ENCODE peak calls at places on chromosomes 12 and 14, in eight cellular contexts. K, J, W, G, Q, I, U and H are unnamed samples.

GRCh38 chr14:77324816-77325745 is 4.2 kb downstream of the GSTZ1 start:
- DNase-seq in K (no peak), J (no peak), W (no peak), G (no peak), Q (no peak), I (no peak), U (no peak), H (no peak)

GRCh38 chr12:63918788-63919300 is 74.3 kb downstream of the SRGAP1 start:
- DNase-seq in K (peak; percentile 67), J (no peak), W (peak; percentile 86), G (no peak), Q (no peak), I (no peak), U (no peak), H (no peak)

GRCh38 chr14:56262530-56262929 is 144.3 kb downstream of the PELI2 start:
- DNase-seq in K (no peak), J (no peak), W (no peak), G (no peak), Q (no peak), I (no peak), U (no peak), H (no peak)

GRCh38 chr14:87896393-87897380 is 96.3 kb downstream of the GALC start:
- DNase-seq in K (no peak), J (no peak), W (peak; percentile 63), G (no peak), Q (no peak), I (no peak), U (no peak), H (no peak)

GRCh38 chr12:113237748-113238147 is 16.5 kb downstream of the TPCN1 start:
- DNase-seq in K (no peak), J (no peak), W (no peak), G (no peak), Q (no peak), I (no peak), U (no peak), H (no peak)

GRCh38 chr12:11496157-11496851 is 100.9 kb upstream of the PRB2 start:
- DNase-seq in K (no peak), J (no peak), W (no peak), G (no peak), Q (no peak), I (no peak), U (no peak), H (no peak)

GRCh38 chr12:47757840-47758583 is 668 bp downstream of the RAPGEF3 start:
- DNase-seq in K (no peak), J (peak; percentile 76), W (no peak), G (no peak), Q (peak; percentile 57), I (peak; percentile 73), U (peak; percentile 73), H (no peak)

GRCh38 chr12:123519151-123520001 is 14.1 kb downstream of the RILPL1 start:
- DNase-seq in K (peak; percentile 71), J (peak; percentile 75), W (no peak), G (peak; percentile 75), Q (peak; percentile 60), I (peak; percentile 80), U (no peak), H (no peak)

GRCh38 chr14:66628646-66629045 is 120.7 kb downstream of the GPHN start:
- DNase-seq in K (no peak), J (no peak), W (no peak), G (no peak), Q (no peak), I (no peak), U (no peak), H (no peak)

GRCh38 chr14:95440951-95441350 is 75.5 kb downstream of the SYNE3 start:
- DNase-seq in K (no peak), J (no peak), W (no peak), G (no peak), Q (no peak), I (no peak), U (no peak), H (no peak)

GRCh38 chr12:57266681-57267080 is 15.7 kb upstream of the STAC3 start:
- DNase-seq in K (no peak), J (no peak), W (no peak), G (no peak), Q (no peak), I (no peak), U (no peak), H (no peak)

GRCh38 chr14:29805415-29806123 is 122.1 kb downstream of the PRKD1 start:
- DNase-seq in K (peak; percentile 76), J (peak; percentile 66), W (peak; percentile 48), G (peak; percentile 58), Q (peak; percentile 53), I (peak; percentile 53), U (peak; percentile 71), H (peak; percentile 45)

GRCh38 chr12:51871126-51871525 is 16.8 kb upstream of the ANKRD33 start:
- DNase-seq in K (no peak), J (peak; percentile 72), W (no peak), G (peak; percentile 48), Q (no peak), I (peak; percentile 77), U (no peak), H (no peak)

GRCh38 chr14:71532349-71532748 is 399.9 kb upstream of the RGS6 start:
- DNase-seq in K (no peak), J (no peak), W (no peak), G (no peak), Q (no peak), I (no peak), U (no peak), H (no peak)

GRCh38 chr12:25811656-25812126 is 146.8 kb upstream of the RASSF8 start:
- DNase-seq in K (no peak), J (no peak), W (peak; percentile 46), G (no peak), Q (no peak), I (no peak), U (no peak), H (peak; percentile 31)

GRCh38 chr12:69475237-69475984 is 5.2 kb downstream of the FRS2 start:
- DNase-seq in K (no peak), J (no peak), W (peak; percentile 31), G (no peak), Q (no peak), I (no peak), U (no peak), H (no peak)

GRCh38 chr12:30792648-30793499 is 38.1 kb upstream of the CAPRIN2 start:
- DNase-seq in K (no peak), J (no peak), W (no peak), G (no peak), Q (no peak), I (no peak), U (no peak), H (no peak)

GRCh38 chr12:3009780-3010179 is 50.6 kb downstream of the TEAD4 start:
- DNase-seq in K (no peak), J (no peak), W (no peak), G (no peak), Q (no peak), I (no peak), U (no peak), H (no peak)

GRCh38 chr12:6078378-6079083 is 45.9 kb downstream of the VWF start:
- DNase-seq in K (no peak), J (no peak), W (no peak), G (no peak), Q (no peak), I (no peak), U (no peak), H (no peak)

GRCh38 chr14:71645656-71646055 is 286.6 kb upstream of the RGS6 start:
- DNase-seq in K (no peak), J (no peak), W (no peak), G (no peak), Q (no peak), I (no peak), U (no peak), H (no peak)

GRCh38 chr14:106317593-106317992 is 791.2 kb downstream of the TMEM121 start:
- DNase-seq in K (no peak), J (no peak), W (no peak), G (no peak), Q (no peak), I (no peak), U (no peak), H (no peak)

DNA sequence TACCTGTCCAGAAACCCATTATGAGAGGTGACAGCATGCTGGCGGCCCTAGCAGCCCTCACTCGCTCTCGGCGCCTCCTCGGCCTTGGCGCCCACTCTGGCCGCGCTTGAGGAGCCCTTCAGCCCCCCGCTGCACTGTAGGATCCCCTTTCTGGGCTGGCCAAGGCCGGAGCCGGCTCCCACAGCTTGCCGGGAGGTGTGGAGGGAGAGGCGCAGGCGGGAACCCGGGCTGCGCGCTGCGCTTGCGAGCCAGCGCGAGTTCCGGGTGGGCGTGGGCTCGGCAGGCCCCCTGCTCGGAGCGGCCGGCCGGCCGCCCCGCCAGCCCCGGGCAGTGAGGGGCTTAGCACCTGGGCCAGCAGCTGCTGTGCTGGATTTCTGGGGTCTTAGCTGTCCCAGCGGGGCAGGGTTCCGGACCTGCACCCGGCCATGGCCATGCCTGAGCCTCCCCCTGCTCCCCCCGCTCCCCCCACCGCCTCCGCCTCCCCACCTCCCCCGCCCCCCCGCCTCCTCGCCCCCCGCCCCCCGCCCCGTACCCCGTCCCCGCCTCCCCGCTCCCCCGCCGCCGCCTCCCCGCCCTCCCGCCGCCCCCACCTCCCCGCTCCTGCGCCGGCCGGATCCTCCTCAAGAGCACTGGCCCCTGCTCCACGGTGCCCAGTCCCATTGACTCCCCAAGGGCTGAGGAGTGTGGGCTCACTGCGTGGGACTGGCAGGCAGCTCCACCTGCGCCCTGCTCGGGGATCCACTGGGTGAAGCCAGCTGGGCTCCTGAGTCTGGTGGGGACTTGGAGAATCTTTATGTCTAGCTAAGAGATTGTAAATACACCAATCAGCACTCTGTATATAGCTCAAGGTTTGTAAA is 163.1 kb downstream of the KLHL28 start:
- DNase-seq in K (no peak), J (peak; percentile 55), W (no peak), G (no peak), Q (no peak), I (no peak), U (no peak), H (no peak)
- H3K4me3 ChIP-seq in K (peak overlapping the region; percentile 19), J (no peak overlapping the region), W (no peak overlapping the region), G (no peak overlapping the region), Q (no peak overlapping the region), I (no peak overlapping the region), U (no peak overlapping the region), H (no peak overlapping the region)

DNA sequence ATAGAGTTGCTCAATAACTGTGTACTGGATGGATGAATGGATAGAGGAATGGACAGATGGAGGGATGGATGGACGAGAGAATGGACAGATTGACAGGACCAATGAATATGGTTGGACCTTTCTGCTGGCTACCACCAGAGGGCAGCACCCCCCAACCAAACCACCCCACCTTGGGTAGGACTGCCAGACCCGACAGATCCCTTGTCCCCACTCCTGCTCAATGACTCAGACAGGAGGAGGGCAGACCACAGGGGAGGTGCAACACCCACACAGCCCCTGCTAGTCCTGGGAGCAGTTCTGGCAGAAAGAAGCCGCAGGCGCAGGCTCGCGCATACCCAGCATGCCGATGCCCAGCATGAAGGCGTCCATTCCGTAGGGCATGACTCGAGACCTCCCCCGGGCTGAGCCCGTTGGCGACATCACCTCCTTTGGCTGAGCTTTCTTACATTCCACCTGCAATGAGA is 12.4 kb downstream of the MSI1 start:
- DNase-seq in K (peak; percentile 97), J (peak; percentile 83), W (peak; percentile 74), G (peak; percentile 76), Q (peak; percentile 76), I (peak; percentile 74), U (peak; percentile 60), H (peak; percentile 77)
- H3K4me3 ChIP-seq in K (no peak overlapping the region), J (no peak overlapping the region), W (no peak overlapping the region), G (no peak overlapping the region), Q (no peak overlapping the region), I (no peak overlapping the region), U (no peak overlapping the region), H (no peak overlapping the region)

GRCh38 chr12:116524964-116525379 is 34.2 kb upstream of the MAP1LC3B2 start:
- DNase-seq in K (no peak), J (no peak), W (no peak), G (no peak), Q (no peak), I (no peak), U (no peak), H (peak; percentile 60)
- H3K4me3 ChIP-seq in K (no peak overlapping the region), J (peak overlapping the region; percentile 24), W (no peak overlapping the region), G (no peak overlapping the region), Q (no peak overlapping the region), I (no peak overlapping the region), U (no peak overlapping the region), H (no peak overlapping the region)

GRCh38 chr14:36604757-36605505 is 22.5 kb upstream of the NKX2-8 start:
- DNase-seq in K (peak; percentile 23), J (no peak), W (peak; percentile 45), G (no peak), Q (no peak), I (no peak), U (no peak), H (no peak)
- H3K4me3 ChIP-seq in K (no peak overlapping the region), J (no peak overlapping the region), W (no peak overlapping the region), G (no peak overlapping the region), Q (no peak overlapping the region), I (no peak overlapping the region), U (no peak overlapping the region), H (no peak overlapping the region)